ENCODE peak calls at places on chromosomes 12 and 14, in nine cellular contexts. One of them, this sample, is unnamed.

GRCh38 chr14:91256661-91257060 is 12.2 kb upstream of the GPR68 start:
- DNase-seq in HepG2: no peak
- DNase-seq in body of pancreas: no peak
- DNase-seq in mesothelial cell of epicardium: no peak
- DNase-seq in nephron progenitor cell: no peak
- DNase-seq in Caco-2: no peak
- DNase-seq in MCF 10A: no peak
- DNase-seq in brain microvascular endothelial cell: no peak
- DNase-seq in fibroblast of the aortic adventitia: peak; percentile 52
- DNase-seq in this sample: no peak

GRCh38 chr14:104976198-104977007 is 1.8 kb downstream of the AHNAK2 start:
- DNase-seq in brain microvascular endothelial cell: peak; percentile 65
- DNase-seq in Caco-2: peak; percentile 91
- DNase-seq in MCF 10A: peak; percentile 93
- DNase-seq in nephron progenitor cell: peak; percentile 90
- DNase-seq in HepG2: peak; percentile 66
- DNase-seq in body of pancreas: peak; percentile 88
- DNase-seq in mesothelial cell of epicardium: peak; percentile 89
- DNase-seq in fibroblast of the aortic adventitia: peak; percentile 79
- DNase-seq in this sample: peak; percentile 88

GRCh38 chr14:76827696-76828301 is 1.6 kb downstream of the LRRC74A start:
- DNase-seq in HepG2: no peak
- DNase-seq in MCF 10A: no peak
- DNase-seq in body of pancreas: peak; percentile 51
- DNase-seq in nephron progenitor cell: no peak
- DNase-seq in fibroblast of the aortic adventitia: peak; percentile 36
- DNase-seq in mesothelial cell of epicardium: no peak
- DNase-seq in Caco-2: no peak
- DNase-seq in brain microvascular endothelial cell: no peak
- DNase-seq in this sample: no peak

GRCh38 chr14:75431011-75431410 is 3.2 kb downstream of the JDP2 start:
- DNase-seq in HepG2: no peak
- DNase-seq in brain microvascular endothelial cell: no peak
- DNase-seq in mesothelial cell of epicardium: no peak
- DNase-seq in nephron progenitor cell: no peak
- DNase-seq in fibroblast of the aortic adventitia: no peak
- DNase-seq in Caco-2: no peak
- DNase-seq in body of pancreas: no peak
- DNase-seq in MCF 10A: no peak
- DNase-seq in this sample: no peak

GRCh38 chr12:108313609-108314331 is 25.3 kb downstream of the CMKLR1 start:
- DNase-seq in Caco-2: peak; percentile 84
- DNase-seq in brain microvascular endothelial cell: no peak
- DNase-seq in MCF 10A: no peak
- DNase-seq in fibroblast of the aortic adventitia: no peak
- DNase-seq in body of pancreas: no peak
- DNase-seq in nephron progenitor cell: no peak
- DNase-seq in mesothelial cell of epicardium: no peak
- DNase-seq in HepG2: peak; percentile 99
- DNase-seq in this sample: peak; percentile 57

GRCh38 chr12:13094349-13094748 is 9.1 kb downstream of the GSG1 start:
- DNase-seq in Caco-2: no peak
- DNase-seq in brain microvascular endothelial cell: no peak
- DNase-seq in fibroblast of the aortic adventitia: peak; percentile 72
- DNase-seq in HepG2: no peak
- DNase-seq in body of pancreas: no peak
- DNase-seq in mesothelial cell of epicardium: no peak
- DNase-seq in nephron progenitor cell: no peak
- DNase-seq in MCF 10A: peak; percentile 40
- DNase-seq in this sample: no peak

GRCh38 chr14:75182820-75183219 is 6.4 kb upstream of the TMED10 start:
- DNase-seq in MCF 10A: peak; percentile 71
- DNase-seq in nephron progenitor cell: no peak
- DNase-seq in mesothelial cell of epicardium: no peak
- DNase-seq in fibroblast of the aortic adventitia: peak; percentile 87
- DNase-seq in body of pancreas: peak; percentile 22
- DNase-seq in HepG2: peak; percentile 50
- DNase-seq in brain microvascular endothelial cell: peak; percentile 35
- DNase-seq in Caco-2: peak; percentile 69
- DNase-seq in this sample: no peak

GRCh38 chr14:102373110-102373509 is 10.4 kb downstream of the TECPR2 start:
- DNase-seq in body of pancreas: no peak
- DNase-seq in nephron progenitor cell: no peak
- DNase-seq in Caco-2: no peak
- DNase-seq in mesothelial cell of epicardium: no peak
- DNase-seq in fibroblast of the aortic adventitia: no peak
- DNase-seq in brain microvascular endothelial cell: no peak
- DNase-seq in HepG2: no peak
- DNase-seq in MCF 10A: no peak
- DNase-seq in this sample: no peak

GRCh38 chr12:4763549-4763948 is 43.3 kb downstream of the GALNT8 start:
- DNase-seq in MCF 10A: no peak
- DNase-seq in HepG2: peak; percentile 32
- DNase-seq in brain microvascular endothelial cell: no peak
- DNase-seq in fibroblast of the aortic adventitia: no peak
- DNase-seq in body of pancreas: no peak
- DNase-seq in nephron progenitor cell: peak; percentile 66
- DNase-seq in Caco-2: no peak
- DNase-seq in mesothelial cell of epicardium: no peak
- DNase-seq in this sample: no peak

GRCh38 chr12:101698782-101699347 is 1.4 kb downstream of the CHPT1 start:
- DNase-seq in nephron progenitor cell: no peak
- DNase-seq in mesothelial cell of epicardium: no peak
- DNase-seq in brain microvascular endothelial cell: no peak
- DNase-seq in MCF 10A: peak; percentile 6
- DNase-seq in fibroblast of the aortic adventitia: peak; percentile 25
- DNase-seq in body of pancreas: no peak
- DNase-seq in HepG2: no peak
- DNase-seq in Caco-2: no peak
- DNase-seq in this sample: no peak

GRCh38 chr12:90229771-90230170 is 521.1 kb upstream of the ATP2B1 start:
- DNase-seq in HepG2: no peak
- DNase-seq in nephron progenitor cell: no peak
- DNase-seq in Caco-2: no peak
- DNase-seq in fibroblast of the aortic adventitia: peak; percentile 45
- DNase-seq in MCF 10A: no peak
- DNase-seq in body of pancreas: no peak
- DNase-seq in mesothelial cell of epicardium: no peak
- DNase-seq in brain microvascular endothelial cell: peak; percentile 25
- DNase-seq in this sample: no peak

GRCh38 chr14:101853455-101854018 is 92.0 kb downstream of the PPP2R5C start:
- DNase-seq in body of pancreas: no peak
- DNase-seq in Caco-2: no peak
- DNase-seq in nephron progenitor cell: no peak
- DNase-seq in fibroblast of the aortic adventitia: no peak
- DNase-seq in brain microvascular endothelial cell: no peak
- DNase-seq in HepG2: no peak
- DNase-seq in mesothelial cell of epicardium: no peak
- DNase-seq in MCF 10A: no peak
- DNase-seq in this sample: no peak

GRCh38 chr14:68789798-68790655 is 2.8 kb downstream of the ZFP36L1 start:
- DNase-seq in HepG2: no peak
- DNase-seq in Caco-2: no peak
- DNase-seq in fibroblast of the aortic adventitia: peak; percentile 48
- DNase-seq in nephron progenitor cell: no peak
- DNase-seq in MCF 10A: peak; percentile 15
- DNase-seq in body of pancreas: peak; percentile 59
- DNase-seq in brain microvascular endothelial cell: no peak
- DNase-seq in mesothelial cell of epicardium: no peak
- DNase-seq in this sample: no peak

GRCh38 chr14:37081220-37081619 is 91.2 kb downstream of the SLC25A21 start:
- DNase-seq in fibroblast of the aortic adventitia: no peak
- DNase-seq in HepG2: no peak
- DNase-seq in body of pancreas: no peak
- DNase-seq in mesothelial cell of epicardium: no peak
- DNase-seq in nephron progenitor cell: no peak
- DNase-seq in Caco-2: no peak
- DNase-seq in MCF 10A: peak; percentile 84
- DNase-seq in brain microvascular endothelial cell: peak; percentile 14
- DNase-seq in this sample: no peak

GRCh38 chr12:110778801-110779577 is 36.3 kb upstream of the PPP1CC start:
- DNase-seq in MCF 10A: no peak
- DNase-seq in Caco-2: no peak
- DNase-seq in body of pancreas: no peak
- DNase-seq in nephron progenitor cell: no peak
- DNase-seq in mesothelial cell of epicardium: no peak
- DNase-seq in HepG2: no peak
- DNase-seq in brain microvascular endothelial cell: no peak
- DNase-seq in fibroblast of the aortic adventitia: no peak
- DNase-seq in this sample: no peak
- TF ChIP-seq CTCF in MCF 10A: no peak
- TF ChIP-seq CTCF in Caco-2: no peak
- TF ChIP-seq CTCF in body of pancreas: no peak
- TF ChIP-seq CTCF in nephron progenitor cell: no peak
- TF ChIP-seq CTCF in mesothelial cell of epicardium: no peak
- TF ChIP-seq CTCF in HepG2: no peak
- TF ChIP-seq CTCF in brain microvascular endothelial cell: no peak
- TF ChIP-seq CTCF in fibroblast of the aortic adventitia: no peak
- TF ChIP-seq CTCF in this sample: no peak

GRCh38 chr12:110731479-110731878 is 11.2 kb downstream of the PPP1CC start:
- DNase-seq in mesothelial cell of epicardium: no peak
- DNase-seq in fibroblast of the aortic adventitia: no peak
- DNase-seq in HepG2: no peak
- DNase-seq in Caco-2: no peak
- DNase-seq in body of pancreas: no peak
- DNase-seq in brain microvascular endothelial cell: no peak
- DNase-seq in MCF 10A: no peak
- DNase-seq in nephron progenitor cell: no peak
- DNase-seq in this sample: no peak

GRCh38 chr12:110726018-110726417 is 16.7 kb downstream of the PPP1CC start:
- DNase-seq in mesothelial cell of epicardium: no peak
- DNase-seq in body of pancreas: no peak
- DNase-seq in HepG2: no peak
- DNase-seq in fibroblast of the aortic adventitia: no peak
- DNase-seq in brain microvascular endothelial cell: no peak
- DNase-seq in MCF 10A: no peak
- DNase-seq in nephron progenitor cell: no peak
- DNase-seq in Caco-2: no peak
- DNase-seq in this sample: no peak

GRCh38 chr12:110728628-110729027 is 14.1 kb downstream of the PPP1CC start:
- DNase-seq in mesothelial cell of epicardium: no peak
- DNase-seq in Caco-2: no peak
- DNase-seq in MCF 10A: no peak
- DNase-seq in nephron progenitor cell: no peak
- DNase-seq in body of pancreas: no peak
- DNase-seq in brain microvascular endothelial cell: no peak
- DNase-seq in fibroblast of the aortic adventitia: no peak
- DNase-seq in HepG2: no peak
- DNase-seq in this sample: no peak

GRCh38 chr12:110725267-110725666 is 17.4 kb downstream of the PPP1CC start:
- DNase-seq in fibroblast of the aortic adventitia: no peak
- DNase-seq in nephron progenitor cell: no peak
- DNase-seq in MCF 10A: no peak
- DNase-seq in brain microvascular endothelial cell: no peak
- DNase-seq in Caco-2: no peak
- DNase-seq in body of pancreas: no peak
- DNase-seq in mesothelial cell of epicardium: no peak
- DNase-seq in HepG2: no peak
- DNase-seq in this sample: no peak

DNA sequence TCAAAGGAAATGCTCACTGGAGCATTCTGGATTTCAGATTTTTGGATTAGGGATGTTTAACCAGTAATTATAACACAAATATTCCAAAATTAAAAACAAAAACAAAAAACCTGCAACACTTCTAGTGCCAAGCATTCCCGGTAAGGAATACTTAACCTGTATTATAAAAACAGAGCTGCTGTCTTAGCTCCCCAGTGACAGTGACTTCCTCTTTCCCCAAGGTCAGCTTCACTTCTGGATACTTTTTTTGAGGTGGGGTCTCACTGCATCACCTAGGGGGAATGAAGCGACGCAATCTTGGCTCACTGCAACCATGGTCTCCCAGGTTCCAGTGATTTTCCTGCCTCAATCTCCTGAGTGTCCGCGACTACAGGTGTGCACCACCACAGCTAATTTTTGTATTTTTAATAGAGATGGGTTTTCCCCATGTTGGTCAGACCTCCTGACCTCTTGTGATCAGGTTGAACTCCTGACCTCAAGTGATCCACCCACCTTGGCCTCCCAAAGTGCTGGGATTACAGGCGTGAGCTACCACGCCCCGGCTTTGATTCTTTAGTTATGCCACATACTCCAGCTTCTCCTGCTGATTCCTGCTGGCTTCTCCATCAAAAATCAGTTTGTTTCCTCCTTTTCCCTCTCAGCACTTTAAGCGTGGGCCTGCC is 15.9 kb downstream of the PPP1CC start:
- DNase-seq in mesothelial cell of epicardium: no peak
- DNase-seq in MCF 10A: no peak
- DNase-seq in body of pancreas: no peak
- DNase-seq in nephron progenitor cell: no peak
- DNase-seq in brain microvascular endothelial cell: no peak
- DNase-seq in fibroblast of the aortic adventitia: no peak
- DNase-seq in HepG2: no peak
- DNase-seq in Caco-2: no peak
- DNase-seq in this sample: no peak
- TF ChIP-seq CTCF in mesothelial cell of epicardium: no peak
- TF ChIP-seq CTCF in MCF 10A: no peak
- TF ChIP-seq CTCF in body of pancreas: no peak
- TF ChIP-seq CTCF in nephron progenitor cell: no peak
- TF ChIP-seq CTCF in brain microvascular endothelial cell: no peak
- TF ChIP-seq CTCF in fibroblast of the aortic adventitia: no peak
- TF ChIP-seq CTCF in HepG2: no peak
- TF ChIP-seq CTCF in Caco-2: no peak
- TF ChIP-seq CTCF in this sample: no peak

DNA sequence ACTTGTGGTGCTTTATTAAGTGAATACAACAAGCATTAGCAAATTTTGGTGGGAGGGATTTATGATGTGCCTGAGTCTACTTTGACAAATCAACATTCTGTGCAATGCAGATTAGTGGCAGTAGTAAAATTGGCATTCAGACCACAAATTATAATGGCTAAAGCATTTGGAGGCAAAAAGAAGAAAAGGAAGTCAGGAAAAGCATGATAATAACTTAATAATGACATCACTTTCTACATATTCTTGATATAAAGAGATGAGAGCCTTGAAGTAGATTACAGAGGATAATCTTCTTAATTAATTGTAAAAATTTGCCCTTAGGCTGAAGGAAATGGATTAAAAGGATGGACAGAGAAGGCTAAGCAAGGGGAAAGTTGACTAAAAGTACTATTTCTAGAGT is 126.0 kb downstream of the SLC6A15 start:
- DNase-seq in body of pancreas: no peak
- DNase-seq in brain microvascular endothelial cell: no peak
- DNase-seq in Caco-2: no peak
- DNase-seq in MCF 10A: no peak
- DNase-seq in mesothelial cell of epicardium: no peak
- DNase-seq in fibroblast of the aortic adventitia: no peak
- DNase-seq in HepG2: no peak
- DNase-seq in nephron progenitor cell: no peak
- DNase-seq in this sample: no peak
- TF ChIP-seq CTCF in body of pancreas: no peak
- TF ChIP-seq CTCF in brain microvascular endothelial cell: no peak
- TF ChIP-seq CTCF in Caco-2: no peak
- TF ChIP-seq CTCF in MCF 10A: no peak
- TF ChIP-seq CTCF in mesothelial cell of epicardium: no peak
- TF ChIP-seq CTCF in fibroblast of the aortic adventitia: no peak
- TF ChIP-seq CTCF in HepG2: no peak
- TF ChIP-seq CTCF in nephron progenitor cell: no peak
- TF ChIP-seq CTCF in this sample: no peak

DNA sequence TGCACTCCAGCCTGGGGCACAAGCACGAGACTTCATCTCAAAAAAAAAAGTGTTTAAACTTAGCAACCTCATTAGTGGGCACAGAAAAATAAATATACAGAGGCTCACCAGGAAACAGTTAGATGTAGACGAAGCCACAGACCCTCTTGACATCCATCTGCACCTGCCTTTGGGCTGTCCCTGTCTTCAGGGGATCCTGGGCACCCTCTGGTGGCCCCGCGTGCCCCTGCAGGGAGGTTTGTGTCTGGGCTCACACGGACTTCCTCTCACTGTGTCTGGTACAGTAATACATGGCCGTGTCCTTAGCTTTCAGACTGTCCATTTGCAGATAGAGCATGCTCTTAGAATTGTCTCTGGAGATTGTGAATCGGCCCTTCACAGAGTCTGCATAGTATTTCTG is 916.5 kb downstream of the TMEM121 start:
- DNase-seq in HepG2: no peak
- DNase-seq in Caco-2: no peak
- DNase-seq in fibroblast of the aortic adventitia: no peak
- DNase-seq in brain microvascular endothelial cell: no peak
- DNase-seq in body of pancreas: no peak
- DNase-seq in MCF 10A: peak; percentile 14
- DNase-seq in nephron progenitor cell: no peak
- DNase-seq in mesothelial cell of epicardium: no peak
- DNase-seq in this sample: no peak
- TF ChIP-seq CTCF in HepG2: no peak
- TF ChIP-seq CTCF in Caco-2: peak; percentile 52
- TF ChIP-seq CTCF in fibroblast of the aortic adventitia: no peak
- TF ChIP-seq CTCF in brain microvascular endothelial cell: no peak
- TF ChIP-seq CTCF in body of pancreas: no peak
- TF ChIP-seq CTCF in MCF 10A: peak; percentile 9
- TF ChIP-seq CTCF in nephron progenitor cell: no peak
- TF ChIP-seq CTCF in mesothelial cell of epicardium: no peak
- TF ChIP-seq CTCF in this sample: no peak

This sample was measured in chondrocyte.